ENCODE peak calls at places on chromosomes 5 and 9, in six cellular contexts. O is CD8-positive, alpha-beta T cell; X is ascending aorta; H is GM12865; S is fibroblast of lung; A is PC-9. N is an unnamed sample.

GRCh38 chr9:106953166-106953565 is 90.2 kb downstream of the ZNF462 start:
- DNase-seq in O (no peak), X (no peak), H (no peak), S (peak), A (no peak), N (no peak)

GRCh38 chr9:35606138-35606504 is 1.1 kb downstream of the TESK1 start:
- DNase-seq in O (no peak), X (no peak), H (no peak), S (no peak), A (no peak), N (no peak)

GRCh38 chr5:142803428-142804111 is 33.4 kb downstream of the ARHGAP26 start:
- DNase-seq in O (no peak), X (no peak), H (no peak), S (peak), A (no peak), N (no peak)

GRCh38 chr5:75239681-75240080 is 3.0 kb upstream of the ANKRD31 start:
- DNase-seq in O (no peak), X (no peak), H (no peak), S (no peak), A (peak), N (no peak)

GRCh38 chr9:87497604-87498045 is at the start of gene DAPK1:
- DNase-seq in O (no peak), X (no peak), H (peak), S (peak), A (peak), N (peak)

GRCh38 chr5:133245191-133246052 is 193.6 kb downstream of the HSPA4 start:
- DNase-seq in O (no peak), X (no peak), H (peak), S (peak), A (peak), N (no peak)

GRCh38 chr9:115717298-115717697 is 436.3 kb upstream of the PAPPA start:
- DNase-seq in O (no peak), X (no peak), H (no peak), S (peak), A (no peak), N (no peak)

GRCh38 chr5:73764586-73764985 is 138.6 kb downstream of the ARHGEF28 start:
- DNase-seq in O (no peak), X (no peak), H (no peak), S (peak), A (peak), N (no peak)

GRCh38 chr9:93346240-93347112 is 105.0 kb upstream of the FAM120A start:
- DNase-seq in O (no peak), X (no peak), H (no peak), S (peak), A (no peak), N (peak)

GRCh38 chr9:21964925-21965385 is 29.2 kb downstream of the CDKN2A start:
- DNase-seq in O (peak), X (no peak), H (peak), S (peak), A (no peak), N (no peak)

GRCh38 chr9:137482094-137482781 is 23.1 kb upstream of the NSMF start:
- DNase-seq in O (no peak), X (no peak), H (no peak), S (peak), A (peak), N (peak)

GRCh38 chr9:98657897-98658296 is 50.8 kb downstream of the GABBR2 start:
- DNase-seq in O (no peak), X (no peak), H (no peak), S (peak), A (no peak), N (no peak)

GRCh38 chr5:55306641-55307382 is 682 bp downstream of the DHX29 start:
- DNase-seq in O (no peak), X (no peak), H (peak), S (peak), A (no peak), N (no peak)

GRCh38 chr9:138103111-138103823 is 225.7 kb downstream of the CACNA1B start:
- DNase-seq in O (no peak), X (no peak), H (no peak), S (no peak), A (no peak), N (no peak)

GRCh38 chr9:69535911-69536310 is 136.3 kb downstream of the APBA1 start:
- DNase-seq in O (no peak), X (no peak), H (no peak), S (peak), A (no peak), N (no peak)

GRCh38 chr5:140632366-140633080 is 452 bp downstream of the CD14 start:
- DNase-seq in O (peak), X (no peak), H (peak), S (peak), A (peak), N (no peak)

GRCh38 chr5:65395526-65396155 is 86.1 kb downstream of the ADAMTS6 start:
- DNase-seq in O (no peak), X (no peak), H (no peak), S (peak), A (no peak), N (no peak)

GRCh38 chr5:932628-933250 is 40.1 kb downstream of the TRIP13 start:
- DNase-seq in O (no peak), X (no peak), H (peak), S (peak), A (no peak), N (no peak)

GRCh38 chr5:14193496-14193895 is 50.4 kb downstream of the TRIO start:
- DNase-seq in O (no peak), X (no peak), H (no peak), S (peak), A (no peak), N (no peak)

GRCh38 chr9:25003686-25004085 is 458.0 kb upstream of the IZUMO3 start:
- DNase-seq in O (no peak), X (no peak), H (no peak), S (no peak), A (no peak), N (peak)

GRCh38 chr5:75054110-75054930 is 2.0 kb upstream of the GCNT4 start:
- DNase-seq in O (no peak), X (no peak), H (no peak), S (peak), A (peak), N (peak)

GRCh38 chr5:141753971-141754713 is 72.1 kb upstream of the ARAP3 start:
- DNase-seq in O (no peak), X (no peak), H (peak), S (peak), A (peak), N (no peak)

GRCh38 chr5:143350790-143351603 is 52.5 kb downstream of the NR3C1 start:
- DNase-seq in O (no peak), X (no peak), H (peak), S (peak), A (no peak), N (no peak)

GRCh38 chr9:130319944-130320696 is 54.6 kb downstream of the HMCN2 start:
- DNase-seq in O (no peak), X (no peak), H (no peak), S (no peak), A (no peak), N (no peak)

GRCh38 chr9:114033397-114034103 is 44.5 kb downstream of the AMBP start:
- DNase-seq in O (no peak), X (no peak), H (no peak), S (peak), A (no peak), N (peak)

GRCh38 chr9:114249424-114250234 is 73.3 kb upstream of the ORM1 start:
- DNase-seq in O (no peak), X (no peak), H (no peak), S (no peak), A (no peak), N (no peak)

GRCh38 chr9:126248680-126249079 is 77.9 kb upstream of the MVB12B start:
- DNase-seq in O (no peak), X (no peak), H (no peak), S (peak), A (no peak), N (no peak)

GRCh38 chr9:18447131-18447530 is 26.8 kb upstream of the ADAMTSL1 start:
- DNase-seq in O (no peak), X (no peak), H (no peak), S (peak), A (no peak), N (no peak)

GRCh38 chr5:169656125-169656990 is 19.3 kb downstream of the DOCK2 start:
- DNase-seq in O (no peak), X (no peak), H (peak), S (no peak), A (no peak), N (no peak)

GRCh38 chr5:128538249-128539037 is 398 bp upstream of the FBN2 start:
- DNase-seq in O (no peak), X (no peak), H (no peak), S (peak), A (no peak), N (peak)

GRCh38 chr5:45038366-45038987 is 229.7 kb downstream of the MRPS30 start:
- DNase-seq in O (no peak), X (no peak), H (peak), S (peak), A (peak), N (no peak)

GRCh38 chr5:16690243-16690839 is 73.5 kb upstream of the RETREG1 start:
- DNase-seq in O (no peak), X (no peak), H (peak), S (peak), A (peak), N (peak)

GRCh38 chr5:168007286-168007685 is 284.2 kb upstream of the WWC1 start:
- DNase-seq in O (no peak), X (no peak), H (no peak), S (no peak), A (no peak), N (no peak)

GRCh38 chr5:160269017-160269416 is 39.7 kb downstream of the FABP6 start:
- DNase-seq in O (no peak), X (peak), H (no peak), S (peak), A (peak), N (no peak)

GRCh38 chr9:5813837-5814236 is 19.1 kb downstream of the ERMP1 start:
- DNase-seq in O (no peak), X (no peak), H (no peak), S (no peak), A (no peak), N (no peak)

GRCh38 chr9:34310205-34310604 is 18.9 kb downstream of the KIF24 start:
- DNase-seq in O (no peak), X (no peak), H (no peak), S (peak), A (no peak), N (no peak)

GRCh38 chr9:108953983-108954574 is 19.9 kb downstream of the ABITRAM start:
- DNase-seq in O (no peak), X (no peak), H (peak), S (peak), A (no peak), N (no peak)

GRCh38 chr5:75368391-75368790 is 31.4 kb downstream of the HMGCR start:
- DNase-seq in O (no peak), X (no peak), H (no peak), S (peak), A (no peak), N (no peak)

GRCh38 chr5:6899215-6899614 is 186.0 kb downstream of the TENT4A start:
- DNase-seq in O (no peak), X (no peak), H (no peak), S (no peak), A (no peak), N (no peak)

GRCh38 chr9:77981907-77982306 is 49.7 kb downstream of the GNAQ start:
- DNase-seq in O (no peak), X (no peak), H (no peak), S (no peak), A (no peak), N (no peak)

GRCh38 chr9:77978086-77978781 is 53.4 kb downstream of the GNAQ start:
- DNase-seq in O (no peak), X (no peak), H (no peak), S (no peak), A (no peak), N (no peak)

GRCh38 chr9:77980622-77981021 is 51.0 kb downstream of the GNAQ start:
- DNase-seq in O (no peak), X (no peak), H (no peak), S (peak), A (no peak), N (no peak)

GRCh38 chr9:77982985-77983662 is 48.5 kb downstream of the GNAQ start:
- DNase-seq in O (no peak), X (no peak), H (no peak), S (no peak), A (no peak), N (no peak)

DNA sequence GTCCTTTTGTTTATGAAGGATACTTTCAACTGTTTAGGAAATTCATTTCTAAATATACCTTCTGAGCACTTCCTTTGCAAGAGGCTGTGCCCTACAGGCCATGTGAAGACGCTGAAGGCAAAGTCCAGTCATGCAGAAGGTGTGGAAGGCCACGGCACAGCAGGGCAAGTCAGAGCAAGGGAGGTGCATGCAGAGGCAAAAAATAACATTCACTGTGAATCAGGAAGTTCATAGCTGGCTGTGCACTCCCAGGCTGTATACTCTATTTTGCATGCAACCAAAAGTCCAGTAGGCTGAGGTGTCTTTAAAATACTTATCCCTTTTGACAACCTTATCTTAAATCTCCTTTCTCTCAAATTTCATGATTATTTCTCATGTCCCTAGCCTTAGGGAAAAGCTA is 50.3 kb downstream of the GNAQ start:
- DNase-seq in O (no peak), X (no peak), H (peak), S (peak), A (peak), N (no peak)
- TF ChIP-seq CTCF in O (no peak), X (no peak), H (no peak), S (no peak), A (no peak), N (no peak)

DNA sequence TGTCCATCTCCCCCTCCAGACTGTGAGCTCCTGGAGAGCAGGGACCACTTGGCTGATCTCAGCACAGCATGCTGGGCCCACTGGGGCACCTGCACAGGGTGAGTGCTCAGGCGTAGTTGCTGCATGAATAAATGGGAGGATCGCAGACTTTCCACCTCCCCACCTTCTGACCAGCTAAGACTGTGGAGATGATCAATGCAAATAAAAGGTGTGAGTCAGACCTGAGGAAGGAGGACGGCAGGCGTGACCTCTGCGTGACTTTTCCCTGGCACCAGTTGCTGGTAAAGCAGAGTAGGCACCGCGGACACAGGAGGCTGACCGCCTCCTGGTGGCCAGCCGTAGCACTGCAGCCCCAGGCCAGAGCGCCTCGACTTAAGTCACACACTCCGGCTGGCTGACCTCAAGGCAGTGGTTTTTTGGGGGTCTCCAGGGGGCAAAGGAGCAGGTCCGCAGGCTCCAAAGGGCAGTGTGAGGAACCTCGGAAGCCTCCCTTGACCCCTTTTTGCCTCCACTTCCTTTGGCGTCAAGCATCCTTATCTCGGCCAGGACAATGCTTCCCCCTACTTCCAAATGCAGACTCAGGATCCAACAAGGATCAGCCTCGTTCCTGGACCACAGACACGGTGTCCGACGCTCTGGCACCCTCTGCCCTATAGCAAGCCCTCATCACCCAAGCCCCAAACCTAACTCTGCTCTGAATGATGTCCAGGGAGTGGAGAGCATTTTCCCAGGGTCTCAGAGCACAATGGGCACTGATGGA is 12.7 kb upstream of the TDRD7 start:
- DNase-seq in O (peak), X (no peak), H (peak), S (peak), A (peak), N (peak)
- TF ChIP-seq CTCF in O (peak), X (peak), H (peak), S (peak), A (peak), N (peak)

GRCh38 chr5:102893942-102894341 is 138.8 kb downstream of the PAM start:
- DNase-seq in O (no peak), X (no peak), H (no peak), S (no peak), A (no peak), N (no peak)
- TF ChIP-seq CTCF in O (no peak), X (no peak), H (no peak), S (no peak), A (no peak), N (no peak)

DNA sequence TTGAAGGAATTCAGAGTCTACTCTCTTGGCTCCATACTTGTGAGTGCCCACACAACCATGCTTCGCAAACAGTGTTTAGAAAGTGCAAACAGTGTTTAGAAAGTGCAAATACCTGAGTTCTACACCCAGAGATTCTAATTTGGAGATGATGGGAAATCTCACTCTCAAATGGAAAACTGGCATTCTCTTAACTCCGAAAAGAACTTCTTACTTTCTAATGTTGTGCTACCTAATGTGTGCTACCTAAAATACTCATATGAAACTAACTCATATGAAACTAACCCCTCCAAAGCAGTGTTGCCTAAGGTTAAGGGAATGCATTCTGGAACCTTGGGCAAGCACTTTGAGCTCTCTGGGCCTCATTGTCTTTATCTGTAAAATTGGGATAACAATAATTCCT is 55.5 kb upstream of the ZNF366 start:
- DNase-seq in O (no peak), X (no peak), H (no peak), S (no peak), A (no peak), N (no peak)
- TF ChIP-seq CTCF in O (no peak), X (no peak), H (no peak), S (no peak), A (no peak), N (no peak)

DNA sequence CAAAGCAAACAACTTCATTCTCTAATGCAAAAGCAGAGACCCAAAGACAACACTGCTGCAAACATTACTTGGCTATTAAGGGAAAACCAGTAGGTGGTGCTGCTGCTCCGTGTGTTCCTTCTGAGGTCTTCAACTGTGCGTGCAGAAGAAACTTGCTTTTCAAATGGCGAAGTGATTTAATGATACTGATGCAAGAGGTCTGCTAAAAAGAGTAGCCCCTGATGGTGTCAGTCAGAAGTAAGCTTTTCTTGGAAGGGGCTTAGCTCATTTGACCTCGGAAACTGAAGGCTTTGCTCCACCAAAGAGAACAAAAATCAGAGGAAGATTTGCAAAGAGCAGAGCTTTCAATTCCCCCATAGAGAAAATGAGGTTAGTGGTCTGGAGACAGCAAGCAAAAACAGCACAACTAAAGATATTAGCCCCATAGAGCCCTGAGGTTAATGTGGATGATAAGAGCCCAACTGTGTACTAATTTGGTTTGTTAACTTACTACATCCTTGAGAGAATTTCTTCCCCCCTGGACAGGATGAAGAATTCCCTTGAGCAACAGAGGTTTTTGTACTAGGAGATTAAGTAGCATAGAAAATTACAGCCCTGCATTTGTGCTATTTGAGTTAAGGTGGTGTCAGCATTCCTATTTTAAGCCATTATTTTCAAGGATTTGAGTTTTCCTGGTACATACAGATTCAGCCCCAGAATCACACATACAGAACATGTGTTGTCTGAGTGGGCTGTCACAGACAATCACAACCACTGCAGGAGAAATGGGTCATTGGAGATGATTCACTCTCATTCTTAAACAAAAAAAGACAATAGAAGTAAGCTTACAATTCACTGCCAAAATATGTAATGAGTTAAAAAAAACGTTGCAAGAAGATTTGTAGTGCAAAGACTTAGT is 153.2 kb upstream of the C9orf72 start:
- DNase-seq in O (peak), X (no peak), H (peak), S (peak), A (peak), N (peak)
- TF ChIP-seq CTCF in O (peak), X (peak), H (peak), S (peak), A (peak), N (peak)

DNA sequence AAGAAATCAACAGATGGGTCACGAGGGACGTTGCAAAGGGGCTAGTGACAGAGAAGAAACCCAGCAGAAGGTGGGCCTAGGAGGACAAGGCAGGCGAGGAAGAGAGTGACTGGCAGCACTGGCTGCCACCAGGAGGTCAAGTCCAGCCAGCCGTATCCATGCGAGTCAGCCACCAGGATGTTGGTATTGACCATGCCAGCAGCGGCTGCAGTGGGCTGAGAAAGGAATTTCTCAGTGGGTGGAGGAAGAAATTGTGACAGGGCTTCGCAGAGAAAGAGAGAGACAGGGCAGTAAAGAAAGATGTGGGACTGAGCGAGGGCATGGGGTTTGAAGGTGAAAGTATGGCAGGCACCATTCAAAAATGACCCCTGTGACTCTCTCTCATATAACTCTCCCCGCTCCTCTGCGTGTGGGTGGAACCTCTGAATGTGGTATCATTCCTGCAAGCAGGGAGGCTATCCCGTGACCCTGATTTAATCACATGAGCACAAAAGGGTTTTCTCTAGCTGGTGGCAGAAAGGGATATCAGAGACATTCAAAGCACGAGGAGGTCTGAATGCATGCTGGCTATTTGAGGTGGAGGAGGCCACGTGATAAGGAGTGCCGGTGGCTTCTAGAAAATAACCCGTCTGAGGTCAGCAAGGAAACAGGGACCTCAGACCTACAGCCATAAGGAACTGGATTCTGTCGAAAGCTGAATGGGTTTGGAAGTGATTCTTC is 45.4 kb upstream of the FBXW11 start:
- DNase-seq in O (no peak), X (no peak), H (no peak), S (no peak), A (no peak), N (no peak)
- TF ChIP-seq CTCF in O (no peak), X (no peak), H (no peak), S (no peak), A (no peak), N (no peak)

GRCh38 chr5:57176350-57176857 is 2.5 kb downstream of the GPBP1 start:
- DNase-seq in O (no peak), X (no peak), H (peak), S (peak), A (no peak), N (no peak)
- TF ChIP-seq CTCF in O (no peak), X (no peak), H (no peak), S (no peak), A (no peak), N (no peak)

N was measured in glutamatergic neuron.